ENCODE peak calls at places on chromosomes 11 and 22, in six cellular contexts. One of them, this sample, is unnamed.

GRCh38 chr11:88301478-88302140 is 35.9 kb downstream of the CTSC start:
- DNase-seq in HepG2: no peak
- DNase-seq in H1: no peak
- DNase-seq in K562: no peak
- DNase-seq in GM12878: peak
- DNase-seq in GM12891: no peak
- DNase-seq in this sample: no peak

GRCh38 chr22:39815882-39816395 is 77.6 kb downstream of the ENTHD1 start:
- DNase-seq in K562: no peak
- DNase-seq in GM12878: no peak
- DNase-seq in H1: no peak
- DNase-seq in GM12891: no peak
- DNase-seq in HepG2: no peak
- DNase-seq in this sample: no peak

GRCh38 chr11:57476223-57476882 is 16.0 kb downstream of the RTN4RL2 start:
- DNase-seq in HepG2: no peak
- DNase-seq in GM12878: no peak
- DNase-seq in GM12891: no peak
- DNase-seq in K562: no peak
- DNase-seq in H1: no peak
- DNase-seq in this sample: no peak

GRCh38 chr11:68889948-68890446 is 13.6 kb downstream of the MRPL21 start:
- DNase-seq in H1: peak
- DNase-seq in K562: peak
- DNase-seq in GM12891: no peak
- DNase-seq in HepG2: no peak
- DNase-seq in GM12878: no peak
- DNase-seq in this sample: no peak

GRCh38 chr11:105230586-105230985 is 91.0 kb upstream of the CARD18 start:
- DNase-seq in HepG2: no peak
- DNase-seq in GM12891: no peak
- DNase-seq in H1: no peak
- DNase-seq in GM12878: no peak
- DNase-seq in K562: no peak
- DNase-seq in this sample: no peak

GRCh38 chr11:134100171-134100570 is 31.3 kb downstream of the JAM3 start:
- DNase-seq in GM12878: no peak
- DNase-seq in H1: no peak
- DNase-seq in GM12891: no peak
- DNase-seq in K562: no peak
- DNase-seq in HepG2: no peak
- DNase-seq in this sample: no peak

GRCh38 chr22:45788530-45788929 is 116.9 kb downstream of the ATXN10 start:
- DNase-seq in H1: no peak
- DNase-seq in GM12891: no peak
- DNase-seq in HepG2: no peak
- DNase-seq in GM12878: no peak
- DNase-seq in K562: no peak
- DNase-seq in this sample: no peak

GRCh38 chr11:130877532-130877931 is 38.7 kb downstream of the SNX19 start:
- DNase-seq in K562: no peak
- DNase-seq in GM12878: no peak
- DNase-seq in GM12891: no peak
- DNase-seq in H1: no peak
- DNase-seq in HepG2: no peak
- DNase-seq in this sample: no peak

GRCh38 chr22:49910229-49911155 is 7.7 kb downstream of the ALG12 start:
- DNase-seq in HepG2: no peak
- DNase-seq in GM12878: no peak
- DNase-seq in K562: no peak
- DNase-seq in GM12891: no peak
- DNase-seq in H1: no peak
- DNase-seq in this sample: no peak

GRCh38 chr11:131744847-131745246 is 374.4 kb downstream of the NTM start:
- DNase-seq in H1: no peak
- DNase-seq in GM12878: no peak
- DNase-seq in K562: no peak
- DNase-seq in GM12891: no peak
- DNase-seq in HepG2: no peak
- DNase-seq in this sample: no peak

GRCh38 chr11:20966489-20966888 is 297.1 kb downstream of the NELL1 start:
- DNase-seq in K562: no peak
- DNase-seq in H1: peak
- DNase-seq in GM12878: no peak
- DNase-seq in GM12891: no peak
- DNase-seq in HepG2: no peak
- DNase-seq in this sample: no peak

GRCh38 chr22:46661221-46661851 is 41.1 kb downstream of the GRAMD4 start:
- DNase-seq in HepG2: no peak
- DNase-seq in GM12878: no peak
- DNase-seq in GM12891: no peak
- DNase-seq in H1: no peak
- DNase-seq in K562: no peak
- DNase-seq in this sample: no peak

GRCh38 chr11:22785251-22785650 is 44.4 kb downstream of the SVIP start:
- DNase-seq in H1: no peak
- DNase-seq in K562: no peak
- DNase-seq in GM12891: no peak
- DNase-seq in GM12878: no peak
- DNase-seq in HepG2: no peak
- DNase-seq in this sample: no peak

GRCh38 chr11:66264893-66265292 is 3.5 kb upstream of the RAB1B start:
- DNase-seq in H1: no peak
- DNase-seq in HepG2: no peak
- DNase-seq in K562: peak
- DNase-seq in GM12891: no peak
- DNase-seq in GM12878: no peak
- DNase-seq in this sample: no peak

GRCh38 chr11:66267039-66267378 is 1.4 kb upstream of the RAB1B start:
- DNase-seq in HepG2: no peak
- DNase-seq in H1: no peak
- DNase-seq in K562: no peak
- DNase-seq in GM12878: no peak
- DNase-seq in GM12891: no peak
- DNase-seq in this sample: no peak

GRCh38 chr11:66267379-66268209 is 845 bp upstream of the RAB1B start:
- DNase-seq in GM12878: peak
- DNase-seq in HepG2: peak
- DNase-seq in GM12891: peak
- DNase-seq in K562: peak
- DNase-seq in H1: peak
- DNase-seq in this sample: peak

GRCh38 chr11:66265531-66266377 is 2.7 kb upstream of the RAB1B start:
- DNase-seq in HepG2: no peak
- DNase-seq in GM12891: no peak
- DNase-seq in GM12878: no peak
- DNase-seq in H1: no peak
- DNase-seq in K562: no peak
- DNase-seq in this sample: no peak

GRCh38 chr11:66266378-66267038 is 1.9 kb upstream of the RAB1B start:
- DNase-seq in HepG2: no peak
- DNase-seq in GM12878: no peak
- DNase-seq in H1: no peak
- DNase-seq in GM12891: no peak
- DNase-seq in K562: no peak
- DNase-seq in this sample: no peak
- TF ChIP-seq POLR2A in HepG2: no peak
- TF ChIP-seq POLR2A in GM12878: no peak
- TF ChIP-seq POLR2A in H1: no peak
- TF ChIP-seq POLR2A in GM12891: no peak
- TF ChIP-seq POLR2A in K562: no peak
- TF ChIP-seq POLR2A in this sample: no peak

GRCh38 chr11:76835030-76835429 is 25.7 kb upstream of the ACER3 start:
- DNase-seq in H1: no peak
- DNase-seq in GM12878: no peak
- DNase-seq in HepG2: no peak
- DNase-seq in K562: no peak
- DNase-seq in GM12891: no peak
- DNase-seq in this sample: no peak

GRCh38 chr11:76831911-76832310 is 28.8 kb upstream of the ACER3 start:
- DNase-seq in K562: no peak
- DNase-seq in H1: no peak
- DNase-seq in GM12878: no peak
- DNase-seq in HepG2: no peak
- DNase-seq in GM12891: no peak
- DNase-seq in this sample: no peak

GRCh38 chr11:76832365-76832764 is 28.4 kb upstream of the ACER3 start:
- DNase-seq in HepG2: no peak
- DNase-seq in GM12891: no peak
- DNase-seq in K562: no peak
- DNase-seq in H1: no peak
- DNase-seq in GM12878: no peak
- DNase-seq in this sample: no peak

GRCh38 chr11:76834151-76834550 is 26.6 kb upstream of the ACER3 start:
- DNase-seq in H1: no peak
- DNase-seq in HepG2: no peak
- DNase-seq in GM12891: no peak
- DNase-seq in GM12878: no peak
- DNase-seq in K562: no peak
- DNase-seq in this sample: no peak

GRCh38 chr11:76830639-76831312 is 29.9 kb upstream of the ACER3 start:
- DNase-seq in HepG2: no peak
- DNase-seq in GM12891: no peak
- DNase-seq in K562: no peak
- DNase-seq in GM12878: no peak
- DNase-seq in H1: no peak
- DNase-seq in this sample: no peak
- TF ChIP-seq POLR2AphosphoS5 in HepG2: no peak
- TF ChIP-seq POLR2AphosphoS5 in GM12891: no peak
- TF ChIP-seq POLR2AphosphoS5 in K562: no peak
- TF ChIP-seq POLR2AphosphoS5 in GM12878: no peak
- TF ChIP-seq POLR2AphosphoS5 in H1: no peak
- TF ChIP-seq POLR2AphosphoS5 in this sample: no peak

DNA sequence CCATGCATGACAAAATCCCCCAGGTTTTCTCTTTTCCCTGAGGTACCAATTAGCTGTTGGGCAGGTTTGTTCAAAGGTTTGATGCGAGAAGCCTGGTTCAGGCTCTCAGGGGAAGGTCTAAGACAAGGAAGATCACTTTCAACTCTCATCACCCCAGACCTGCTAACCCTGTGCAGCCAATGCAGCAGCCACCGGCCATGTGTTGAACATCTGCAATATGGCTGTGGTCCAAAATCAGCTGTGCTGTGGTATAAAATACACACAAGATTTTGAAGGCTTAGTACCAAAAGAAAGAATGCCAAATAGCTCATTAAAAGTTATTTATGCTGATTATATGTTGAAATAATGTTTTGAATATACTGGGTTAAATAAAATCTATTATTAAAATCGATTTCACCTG is 58.5 kb downstream of the SMCO4 start:
- DNase-seq in HepG2: no peak
- DNase-seq in H1: no peak
- DNase-seq in GM12891: no peak
- DNase-seq in K562: no peak
- DNase-seq in GM12878: no peak
- DNase-seq in this sample: no peak
- TF ChIP-seq TAF1 in HepG2: no peak
- TF ChIP-seq TAF1 in H1: no peak
- TF ChIP-seq TAF1 in GM12891: no peak
- TF ChIP-seq TAF1 in K562: no peak
- TF ChIP-seq TAF1 in GM12878: no peak
- TF ChIP-seq TAF1 in this sample: no peak

GRCh38 chr11:65637794-65638317 is at the start of gene SIPA1:
- DNase-seq in K562: peak
- DNase-seq in GM12891: peak
- DNase-seq in H1: peak
- DNase-seq in GM12878: no peak
- DNase-seq in HepG2: peak
- DNase-seq in this sample: peak
- TF ChIP-seq POLR2A in K562: peak
- TF ChIP-seq POLR2A in GM12891: peak
- TF ChIP-seq POLR2A in H1: peak
- TF ChIP-seq POLR2A in GM12878: peak
- TF ChIP-seq POLR2A in HepG2: no peak
- TF ChIP-seq POLR2A in this sample: peak

GRCh38 chr11:720642-721346 is 14.8 kb downstream of the EPS8L2 start:
- DNase-seq in HepG2: no peak
- DNase-seq in H1: no peak
- DNase-seq in GM12891: no peak
- DNase-seq in GM12878: no peak
- DNase-seq in K562: peak
- DNase-seq in this sample: peak
- TF ChIP-seq POLR2AphosphoS5 in HepG2: no peak
- TF ChIP-seq POLR2AphosphoS5 in H1: peak
- TF ChIP-seq POLR2AphosphoS5 in GM12891: no peak
- TF ChIP-seq POLR2AphosphoS5 in GM12878: no peak
- TF ChIP-seq POLR2AphosphoS5 in K562: no peak
- TF ChIP-seq POLR2AphosphoS5 in this sample: no peak

DNA sequence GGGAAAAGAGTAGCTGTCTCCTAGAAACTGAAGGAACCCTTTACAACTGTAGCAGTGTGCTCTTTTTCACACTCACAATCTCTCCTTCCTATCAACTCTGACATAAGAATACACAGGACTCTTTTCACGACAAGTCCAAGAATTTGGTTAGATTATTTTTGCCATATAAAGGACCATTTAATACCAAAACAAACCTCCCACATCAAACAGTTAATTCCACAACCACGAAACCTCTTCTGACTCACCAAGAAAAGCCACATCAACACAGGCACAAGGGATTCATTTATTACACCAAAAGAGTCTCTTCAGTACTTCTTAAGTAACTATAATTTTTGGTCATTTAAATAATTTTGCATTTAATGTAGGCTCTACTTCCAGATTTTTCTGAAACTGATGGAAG is 222.6 kb upstream of the PITPNB start:
- DNase-seq in GM12891: no peak
- DNase-seq in H1: no peak
- DNase-seq in K562: no peak
- DNase-seq in HepG2: no peak
- DNase-seq in GM12878: no peak
- DNase-seq in this sample: no peak
- TF ChIP-seq TAF1 in GM12891: no peak
- TF ChIP-seq TAF1 in H1: no peak
- TF ChIP-seq TAF1 in K562: no peak
- TF ChIP-seq TAF1 in HepG2: no peak
- TF ChIP-seq TAF1 in GM12878: no peak
- TF ChIP-seq TAF1 in this sample: no peak

GRCh38 chr11:66744485-66745355 is 15.7 kb upstream of the SPTBN2 start:
- DNase-seq in GM12878: peak
- DNase-seq in GM12891: peak
- DNase-seq in K562: peak
- DNase-seq in H1: no peak
- DNase-seq in HepG2: peak
- DNase-seq in this sample: peak
- TF ChIP-seq POLR2A in GM12878: peak
- TF ChIP-seq POLR2A in GM12891: peak
- TF ChIP-seq POLR2A in K562: peak
- TF ChIP-seq POLR2A in H1: peak
- TF ChIP-seq POLR2A in HepG2: no peak
- TF ChIP-seq POLR2A in this sample: peak

GRCh38 chr11:128216198-128216597 is 371.2 kb downstream of the ETS1 start:
- DNase-seq in K562: no peak
- DNase-seq in H1: no peak
- DNase-seq in GM12878: no peak
- DNase-seq in GM12891: no peak
- DNase-seq in HepG2: no peak
- DNase-seq in this sample: no peak
- TF ChIP-seq POLR2AphosphoS5 in K562: no peak
- TF ChIP-seq POLR2AphosphoS5 in H1: no peak
- TF ChIP-seq POLR2AphosphoS5 in GM12878: no peak
- TF ChIP-seq POLR2AphosphoS5 in GM12891: no peak
- TF ChIP-seq POLR2AphosphoS5 in HepG2: no peak
- TF ChIP-seq POLR2AphosphoS5 in this sample: no peak

This sample was measured in GM12892.